ENCODE peak calls at places on chromosome 20, in four cellular contexts. K is fibroblast of lung; E is NCI-H510A treated with DMSO at 0.1 percent for 48 hours; A is stimulated activated CD4-positive, alpha-beta T cell treated with anti-CD3 and anti-CD28 coated beads, Interleukin-4, amount 100 ng/mL, for 24 hours. B is an unnamed sample.

GRCh38 chr20:36173451-36173933 is 19.0 kb downstream of the EPB41L1 start:
- DNase-seq in K (peak), E (no peak), A (no peak), B (no peak)

GRCh38 chr20:48338717-48339116 is 489.1 kb downstream of the PREX1 start:
- DNase-seq in K (peak), E (no peak), A (no peak), B (no peak)

GRCh38 chr20:35738410-35739179 is 3.5 kb downstream of the RBM39 start:
- DNase-seq in K (no peak), E (no peak), A (no peak), B (no peak)

GRCh38 chr20:2771631-2772080 is 28.8 kb downstream of the CPXM1 start:
- DNase-seq in K (peak), E (no peak), A (no peak), B (no peak)

GRCh38 chr20:1987826-1988225 is 6.0 kb downstream of the PDYN start:
- DNase-seq in K (peak), E (no peak), A (no peak), B (no peak)

GRCh38 chr20:45489083-45489531 is 19.6 kb downstream of the WFDC2 start:
- DNase-seq in K (peak), E (no peak), A (no peak), B (no peak)

GRCh38 chr20:57280221-57280620 is 13.8 kb upstream of the BMP7 start:
- DNase-seq in K (no peak), E (no peak), A (no peak), B (no peak)

GRCh38 chr20:63320041-63320511 is 27.1 kb downstream of the COL20A1 start:
- DNase-seq in K (no peak), E (no peak), A (no peak), B (no peak)

GRCh38 chr20:59365611-59366284 is 65.3 kb downstream of the EDN3 start:
- DNase-seq in K (no peak), E (no peak), A (no peak), B (no peak)

GRCh38 chr20:44576297-44576696 is 6.1 kb upstream of the PKIG start:
- DNase-seq in K (peak), E (no peak), A (no peak), B (no peak)

GRCh38 chr20:38139919-38140753 is 24.9 kb downstream of the TGM2 start:
- DNase-seq in K (peak), E (peak), A (no peak), B (peak)

GRCh38 chr20:37344506-37345338 is 1.2 kb upstream of the SRC start:
- DNase-seq in K (no peak), E (no peak), A (no peak), B (no peak)

GRCh38 chr20:22423190-22423832 is 161.1 kb downstream of the FOXA2 start:
- DNase-seq in K (no peak), E (no peak), A (no peak), B (no peak)

B was measured in SHP77.